ENCODE peak calls at places on chromosomes 13 and 19, in four cellular contexts. I is ascending aorta; L is activated effector memory CD4-positive, alpha-beta T cell treated with anti-CD3 and anti-CD28 coated beads, Interleukin-2, amount 50 U/mL, for 16 hours; V is GM19239. R is an unnamed sample.

GRCh38 chr19:18477042-18477760 is 39.3 kb upstream of the ISYNA1 start:
- DNase-seq in I (no peak), L (no peak), V (no peak), R (no peak)

GRCh38 chr13:43307921-43308433 is 284.6 kb downstream of the DNAJC15 start:
- DNase-seq in I (peak), L (no peak), V (peak), R (no peak)

GRCh38 chr13:46515793-46516192 is 37.2 kb upstream of the LRCH1 start:
- DNase-seq in I (no peak), L (no peak), V (no peak), R (no peak)

GRCh38 chr19:3801412-3802096 is 15.4 kb upstream of the MATK start:
- DNase-seq in I (no peak), L (peak), V (no peak), R (no peak)

GRCh38 chr13:30256713-30257432 is 50.5 kb downstream of the KATNAL1 start:
- DNase-seq in I (no peak), L (no peak), V (no peak), R (no peak)

GRCh38 chr19:50465986-50466771 is 10.1 kb upstream of the EMC10 start:
- DNase-seq in I (no peak), L (no peak), V (no peak), R (no peak)

GRCh38 chr13:46751811-46752635 is 44.9 kb downstream of the ESD start:
- DNase-seq in I (no peak), L (peak), V (no peak), R (peak)

GRCh38 chr19:19152668-19153384 is 14.5 kb upstream of the TMEM161A start:
- DNase-seq in I (no peak), L (no peak), V (no peak), R (no peak)

GRCh38 chr13:73451120-73452029 is 392.6 kb downstream of the KLF5 start:
- DNase-seq in I (no peak), L (no peak), V (no peak), R (no peak)

GRCh38 chr13:41650706-41651105 is 193.4 kb downstream of the RGCC start:
- DNase-seq in I (no peak), L (no peak), V (no peak), R (no peak)

GRCh38 chr13:99967498-99967883 is 4.1 kb downstream of the ZIC5 start:
- DNase-seq in I (peak), L (no peak), V (no peak), R (no peak)

GRCh38 chr13:48633695-48634094 is 20.0 kb upstream of the CYSLTR2 start:
- DNase-seq in I (no peak), L (no peak), V (no peak), R (no peak)

GRCh38 chr13:110018009-110018408 is 231.6 kb upstream of the IRS2 start:
- DNase-seq in I (no peak), L (no peak), V (no peak), R (no peak)

GRCh38 chr19:39144487-39145071 is 19.0 kb downstream of the PAK4 start:
- DNase-seq in I (no peak), L (no peak), V (no peak), R (no peak)

GRCh38 chr19:4350111-4350510 is 6.7 kb downstream of the MPND start:
- DNase-seq in I (no peak), L (no peak), V (no peak), R (no peak)

GRCh38 chr19:46878613-46879375 is 18.0 kb downstream of the ARHGAP35 start:
- DNase-seq in I (no peak), L (no peak), V (no peak), R (no peak)

GRCh38 chr19:38213911-38214625 is 10.0 kb downstream of the DPF1 start:
- DNase-seq in I (no peak), L (peak), V (peak), R (no peak)

GRCh38 chr19:35712529-35712909 is 5.3 kb upstream of the KMT2B start:
- DNase-seq in I (no peak), L (peak), V (no peak), R (no peak)

GRCh38 chr13:30676672-30677071 is 58.7 kb upstream of the ALOX5AP start:
- DNase-seq in I (no peak), L (no peak), V (no peak), R (no peak)

GRCh38 chr19:18469245-18470107 is 31.5 kb upstream of the ISYNA1 start:
- DNase-seq in I (peak), L (peak), V (peak), R (peak)

GRCh38 chr13:71320452-71320851 is 546.6 kb downstream of the DACH1 start:
- DNase-seq in I (no peak), L (no peak), V (no peak), R (no peak)

GRCh38 chr19:16021796-16022195 is 54.5 kb upstream of the TPM4 start:
- DNase-seq in I (no peak), L (peak), V (no peak), R (no peak)

GRCh38 chr19:1956868-1957492 is 16.0 kb downstream of the CSNK1G2 start:
- DNase-seq in I (no peak), L (no peak), V (no peak), R (no peak)

GRCh38 chr19:12974301-12975220 is 5.2 kb downstream of the DAND5 start:
- DNase-seq in I (no peak), L (no peak), V (no peak), R (no peak)

GRCh38 chr13:104953588-104953987 is 1581.9 kb downstream of the EFNB2 start:
- DNase-seq in I (no peak), L (no peak), V (no peak), R (no peak)

GRCh38 chr13:113967729-113968462 is 6.0 kb downstream of the C13orf46 start:
- DNase-seq in I (no peak), L (no peak), V (no peak), R (no peak)

GRCh38 chr19:49455729-49456128 is 2.7 kb downstream of the ALDH16A1 start:
- DNase-seq in I (no peak), L (no peak), V (no peak), R (no peak)

GRCh38 chr13:39051157-39051556 is 12.9 kb downstream of the NHLRC3 start:
- DNase-seq in I (no peak), L (no peak), V (no peak), R (no peak)

GRCh38 chr13:80975903-80976302 is 635.0 kb upstream of the SPRY2 start:
- DNase-seq in I (no peak), L (no peak), V (no peak), R (no peak)

GRCh38 chr19:39409207-39409885 is 2.7 kb downstream of the ZFP36 start:
- DNase-seq in I (peak), L (peak), V (no peak), R (no peak)

GRCh38 chr13:94811753-94812152 is 99.4 kb upstream of the SOX21 start:
- DNase-seq in I (no peak), L (no peak), V (no peak), R (no peak)

GRCh38 chr19:32902448-32902847 is 32.9 kb upstream of the SLC7A9 start:
- DNase-seq in I (no peak), L (no peak), V (no peak), R (no peak)

GRCh38 chr19:32166238-32166637 is 179.2 kb upstream of the ZNF507 start:
- DNase-seq in I (no peak), L (no peak), V (no peak), R (no peak)